ENCODE peak calls at places on chromosomes 16 and 17, in eight cellular contexts. J is OCI-LY7; K is effector memory CD4-positive, alpha-beta T cell; C is transverse colon; N is naive thymus-derived CD8-positive, alpha-beta T cell; T is activated CD8-positive, alpha-beta T cell treated with anti-CD3 and anti-CD28 coated beads for 36 hours; R is AG04450; V is stimulated activated CD4-positive, alpha-beta T cell treated with anti-CD3 and anti-CD28 coated beads, TNF-alpha, amount 100 ng/mL, for 1 hour. P is an unnamed sample.

GRCh38 chr17:79835953-79836951 is 3.0 kb downstream of the CBX4 start:
- DNase-seq in J (peak; percentile 69), K (no peak), C (peak; percentile 87), N (no peak), T (peak; percentile 32), R (no peak), V (no peak), P (no peak)

GRCh38 chr17:77721823-77722160 is 236.7 kb upstream of the TNRC6C start:
- DNase-seq in J (no peak), K (no peak), C (no peak), N (no peak), T (no peak), R (no peak), V (no peak), P (no peak)

GRCh38 chr16:89738072-89738377 is 16.7 kb downstream of the ZNF276 start:
- DNase-seq in J (no peak), K (no peak), C (no peak), N (no peak), T (no peak), R (no peak), V (no peak), P (no peak)

GRCh38 chr17:44374306-44375195 is 10.9 kb upstream of the FAM171A2 start:
- DNase-seq in J (no peak), K (no peak), C (no peak), N (no peak), T (no peak), R (no peak), V (no peak), P (no peak)

GRCh38 chr16:56382901-56383355 is 42.4 kb downstream of the AMFR start:
- DNase-seq in J (no peak), K (no peak), C (no peak), N (no peak), T (no peak), R (peak; percentile 43), V (no peak), P (no peak)

GRCh38 chr17:17782425-17783120 is 54.2 kb downstream of the SREBF1 start:
- DNase-seq in J (peak; percentile 52), K (no peak), C (no peak), N (no peak), T (peak; percentile 27), R (no peak), V (no peak), P (no peak)

GRCh38 chr17:40558300-40558584 is 7.0 kb downstream of the CCR7 start:
- DNase-seq in J (no peak), K (no peak), C (no peak), N (no peak), T (no peak), R (no peak), V (no peak), P (no peak)

GRCh38 chr16:46757339-46758050 is 9.4 kb upstream of the MYLK3 start:
- DNase-seq in J (no peak), K (no peak), C (no peak), N (no peak), T (no peak), R (no peak), V (no peak), P (no peak)

GRCh38 chr16:74709477-74709877 is 8.8 kb upstream of the MLKL start:
- DNase-seq in J (peak; percentile 80), K (peak; percentile 57), C (peak; percentile 87), N (peak; percentile 64), T (peak; percentile 84), R (peak; percentile 38), V (peak; percentile 78), P (peak; percentile 78)

GRCh38 chr16:49495596-49496355 is 122.2 kb downstream of the C16orf78 start:
- DNase-seq in J (no peak), K (no peak), C (no peak), N (no peak), T (no peak), R (no peak), V (no peak), P (no peak)

GRCh38 chr16:11163761-11164261 is 92.2 kb downstream of the SOCS1 start:
- DNase-seq in J (no peak), K (no peak), C (no peak), N (no peak), T (no peak), R (no peak), V (no peak), P (no peak)

GRCh38 chr17:41415833-41416335 is 8.5 kb downstream of the KRT37 start:
- DNase-seq in J (no peak), K (no peak), C (no peak), N (no peak), T (no peak), R (no peak), V (no peak), P (no peak)

GRCh38 chr17:3575506-3575905 is 17.9 kb upstream of the TRPV3 start:
- DNase-seq in J (no peak), K (no peak), C (no peak), N (no peak), T (no peak), R (no peak), V (no peak), P (no peak)

GRCh38 chr17:41505007-41505835 is at the start of gene KRT13:
- DNase-seq in J (no peak), K (no peak), C (no peak), N (no peak), T (no peak), R (no peak), V (no peak), P (no peak)

GRCh38 chr16:3580686-3581085 is 3.5 kb upstream of the NLRC3 start:
- DNase-seq in J (peak; percentile 37), K (no peak), C (no peak), N (no peak), T (no peak), R (no peak), V (no peak), P (no peak)

GRCh38 chr16:89484923-89485679 is 5.3 kb downstream of the ANKRD11 start:
- DNase-seq in J (peak; percentile 64), K (peak; percentile 21), C (peak; percentile 52), N (peak; percentile 42), T (peak; percentile 58), R (no peak), V (no peak), P (peak; percentile 57)

GRCh38 chr16:28096974-28097373 is 33.5 kb upstream of the GSG1L start:
- DNase-seq in J (no peak), K (no peak), C (no peak), N (no peak), T (no peak), R (no peak), V (no peak), P (no peak)

GRCh38 chr16:60485877-60486489 is 1550.3 kb downstream of the CDH8 start:
- DNase-seq in J (no peak), K (no peak), C (no peak), N (no peak), T (no peak), R (no peak), V (no peak), P (no peak)

GRCh38 chr17:81406117-81406953 is 11.1 kb downstream of the BAHCC1 start:
- DNase-seq in J (no peak), K (no peak), C (peak; percentile 65), N (no peak), T (no peak), R (no peak), V (no peak), P (no peak)

GRCh38 chr16:88846088-88846487 is 10.7 kb downstream of the GALNS start:
- DNase-seq in J (no peak), K (no peak), C (no peak), N (no peak), T (no peak), R (no peak), V (no peak), P (no peak)

GRCh38 chr17:50636145-50636803 is 1.6 kb downstream of the ABCC3 start:
- DNase-seq in J (no peak), K (no peak), C (no peak), N (no peak), T (no peak), R (no peak), V (no peak), P (no peak)

GRCh38 chr17:7707858-7708750 is 3.1 kb downstream of the EFNB3 start:
- DNase-seq in J (no peak), K (no peak), C (no peak), N (no peak), T (no peak), R (no peak), V (no peak), P (no peak)

GRCh38 chr17:62750502-62751349 is 57.4 kb downstream of the MARCHF10 start:
- DNase-seq in J (no peak), K (no peak), C (no peak), N (no peak), T (no peak), R (no peak), V (no peak), P (no peak)

GRCh38 chr17:37124825-37125181 is 176.0 kb downstream of the AATF start:
- DNase-seq in J (no peak), K (no peak), C (no peak), N (no peak), T (no peak), R (no peak), V (no peak), P (no peak)

GRCh38 chr17:3913531-3914318 is 2.5 kb downstream of the P2RX1 start:
- DNase-seq in J (peak; percentile 88), K (peak; percentile 56), C (peak; percentile 88), N (peak; percentile 70), T (peak; percentile 90), R (peak; percentile 42), V (peak; percentile 76), P (peak; percentile 82)

GRCh38 chr16:50859628-50860360 is 117.9 kb downstream of the CYLD start:
- DNase-seq in J (no peak), K (no peak), C (peak; percentile 19), N (no peak), T (no peak), R (no peak), V (no peak), P (no peak)